ENCODE peak calls at places on chromosome 22, in four cellular contexts. K is K562, X is GM12878, I is HepG2. Y is an unnamed sample.

GRCh38 chr22:31284756-31285155 is 7.5 kb downstream of the PIK3IP1 start:
- DNase-seq in K (no peak), X (no peak), I (no peak), Y (no peak)

GRCh38 chr22:38831166-38831945 is 12.5 kb downstream of the NPTXR start:
- DNase-seq in K (no peak), X (no peak), I (no peak), Y (peak)

GRCh38 chr22:36368359-36368983 is 19.3 kb downstream of the MYH9 start:
- DNase-seq in K (peak), X (no peak), I (peak), Y (no peak)

GRCh38 chr22:30876925-30877553 is 91.5 kb downstream of the MORC2 start:
- DNase-seq in K (no peak), X (no peak), I (no peak), Y (no peak)

GRCh38 chr22:38859581-38860290 is 12.3 kb downstream of the CBX6 start:
- DNase-seq in K (no peak), X (no peak), I (no peak), Y (no peak)

GRCh38 chr22:22820626-22821025 is 67.0 kb upstream of the IGLL5 start:
- DNase-seq in K (no peak), X (no peak), I (no peak), Y (no peak)

GRCh38 chr22:19868333-19868732 is 13.7 kb upstream of the GNB1L start:
- DNase-seq in K (no peak), X (no peak), I (no peak), Y (no peak)

GRCh38 chr22:45880091-45880651 is 96.8 kb downstream of the WNT7B start:
- DNase-seq in K (no peak), X (no peak), I (no peak), Y (no peak)

GRCh38 chr22:30222321-30222720 is 24.2 kb downstream of the LIF start:
- DNase-seq in K (no peak), X (no peak), I (no peak), Y (no peak)

GRCh38 chr22:46678785-46679700 is 58.9 kb downstream of the GRAMD4 start:
- DNase-seq in K (no peak), X (no peak), I (no peak), Y (no peak)

GRCh38 chr22:49915610-49916009 is 2.6 kb downstream of the ALG12 start:
- DNase-seq in K (no peak), X (no peak), I (no peak), Y (no peak)
- TF ChIP-seq REST in K (peak), X (peak), I (peak), Y (peak)

DNA sequence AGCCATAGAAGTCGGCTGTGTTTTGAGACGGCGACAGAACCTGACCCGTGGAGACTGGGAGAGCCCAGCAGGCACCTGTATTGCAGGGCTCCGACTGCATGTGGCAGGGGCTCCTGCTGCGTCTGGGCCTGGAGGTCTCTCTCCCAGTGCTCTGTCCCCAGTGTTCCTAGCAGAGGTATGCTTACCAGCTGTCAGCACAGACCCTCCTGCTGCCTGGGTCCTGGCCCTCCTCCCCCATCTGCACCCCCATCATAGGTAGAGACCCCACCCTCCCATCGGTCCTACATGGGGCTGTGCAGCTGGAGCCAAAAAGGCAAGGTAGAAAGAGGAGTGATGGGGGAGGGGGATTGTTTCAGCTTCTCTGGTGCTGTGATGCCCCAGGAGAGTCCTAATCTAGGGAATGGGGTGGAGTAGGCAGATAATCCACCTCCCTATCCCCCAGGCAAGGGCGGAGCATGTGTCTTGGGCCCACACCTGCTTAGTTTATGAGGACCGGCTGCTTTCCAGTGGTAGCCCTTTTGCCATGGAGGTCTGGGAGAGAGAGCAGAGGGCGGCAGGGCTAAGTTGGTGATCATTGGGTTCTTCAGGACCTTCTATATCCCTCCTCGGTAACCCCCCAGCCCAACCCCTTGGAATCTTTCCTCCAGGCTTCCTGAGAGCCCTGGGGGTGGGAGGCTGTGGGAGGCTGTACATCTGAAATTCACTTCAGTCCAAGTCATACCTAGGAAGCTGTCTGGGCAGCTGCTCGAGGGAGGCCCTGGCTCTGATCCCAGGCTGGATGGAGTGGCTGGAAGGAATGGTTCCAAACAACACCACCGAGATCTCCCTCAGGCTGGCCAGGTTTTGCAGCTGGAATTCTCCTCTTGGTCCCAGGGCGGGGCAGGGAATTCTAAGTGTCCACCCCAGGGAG is 5.3 kb downstream of the SLC7A4 start:
- DNase-seq in K (peak), X (no peak), I (no peak), Y (no peak)
- TF ChIP-seq GABPA in K (no peak), X (no peak), I (no peak), Y (no peak)

DNA sequence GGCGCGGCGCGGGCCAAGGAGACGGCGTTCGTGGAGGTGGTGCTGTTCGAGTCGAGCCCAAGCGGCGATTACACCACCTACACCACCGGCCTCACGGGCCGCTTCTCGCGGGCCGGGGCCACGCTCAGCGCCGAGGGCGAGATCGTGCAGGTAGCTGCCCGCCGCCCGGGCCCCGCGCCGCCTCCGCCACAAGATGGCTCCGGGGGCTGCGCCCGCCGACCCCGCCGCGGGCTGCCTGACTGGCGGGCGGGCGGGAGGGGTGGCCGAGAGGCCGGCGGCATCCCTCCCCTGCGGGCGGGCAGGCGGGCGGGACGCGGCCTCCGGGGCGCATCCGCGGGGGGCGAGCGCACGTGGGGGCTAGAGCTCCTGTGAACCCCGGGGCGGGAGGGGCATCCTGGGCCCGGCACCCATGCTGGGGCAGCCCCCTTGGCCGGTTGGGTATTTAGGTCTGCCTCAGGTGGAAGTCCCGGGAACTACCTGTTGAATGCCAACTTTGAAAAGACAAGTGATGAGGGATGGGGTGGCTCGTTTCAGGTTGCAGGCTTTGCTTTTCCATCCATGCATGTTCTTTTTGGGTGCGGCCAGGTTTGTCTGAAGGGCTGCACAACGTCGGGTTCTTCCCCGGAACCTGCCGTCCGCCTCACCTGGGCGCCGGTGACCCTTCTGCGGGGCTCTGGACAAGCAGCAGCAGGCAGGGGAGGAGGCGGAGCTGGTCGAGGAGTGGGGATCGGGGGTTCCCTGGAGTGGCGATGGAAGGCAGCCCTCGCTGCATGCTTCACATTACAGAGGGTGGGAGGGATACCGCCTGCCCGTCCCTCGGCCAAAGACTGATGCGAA is 763 bp downstream of the ZNRF3 start:
- DNase-seq in K (peak), X (no peak), I (no peak), Y (peak)
- H3K27ac ChIP-seq in K (no peak), X (no peak), I (peak), Y (no peak)

DNA sequence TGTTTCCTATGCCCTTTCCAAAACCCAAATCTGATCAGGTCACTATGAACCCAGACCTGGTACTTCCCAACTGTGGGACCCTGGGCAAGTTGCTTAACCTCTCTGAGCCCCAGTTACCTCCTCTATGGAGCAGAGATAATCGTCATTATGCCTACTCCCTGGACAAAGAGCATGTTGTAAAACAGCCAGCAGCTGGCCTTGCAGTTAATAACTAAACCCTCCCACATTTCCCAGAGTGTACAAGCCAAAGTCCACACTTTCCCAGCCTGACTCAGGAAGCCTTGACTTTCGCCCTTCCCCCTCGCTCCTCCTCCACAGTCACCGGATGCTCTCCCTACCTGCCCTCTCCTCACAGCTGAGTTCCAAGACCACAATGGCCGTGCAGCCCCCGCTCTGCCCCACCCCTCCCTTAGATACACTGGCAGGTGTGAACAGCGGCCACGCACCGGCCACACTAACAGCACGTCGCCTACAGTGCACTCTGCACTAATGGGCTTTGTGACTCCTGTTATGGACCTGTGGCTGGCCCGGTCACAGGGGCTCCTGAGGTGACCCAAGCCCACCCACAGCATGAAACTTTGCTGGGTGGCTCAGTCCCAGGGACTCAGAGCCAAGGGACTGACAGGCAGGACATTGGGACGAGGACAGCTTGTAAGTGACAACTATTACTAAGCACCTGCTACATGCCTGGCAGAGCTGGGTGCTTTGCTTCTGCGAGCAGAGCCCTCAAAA is 15.6 kb upstream of the MFNG start:
- DNase-seq in K (peak), X (no peak), I (peak), Y (no peak)
- TF ChIP-seq REST in K (no peak), X (no peak), I (no peak), Y (no peak)

DNA sequence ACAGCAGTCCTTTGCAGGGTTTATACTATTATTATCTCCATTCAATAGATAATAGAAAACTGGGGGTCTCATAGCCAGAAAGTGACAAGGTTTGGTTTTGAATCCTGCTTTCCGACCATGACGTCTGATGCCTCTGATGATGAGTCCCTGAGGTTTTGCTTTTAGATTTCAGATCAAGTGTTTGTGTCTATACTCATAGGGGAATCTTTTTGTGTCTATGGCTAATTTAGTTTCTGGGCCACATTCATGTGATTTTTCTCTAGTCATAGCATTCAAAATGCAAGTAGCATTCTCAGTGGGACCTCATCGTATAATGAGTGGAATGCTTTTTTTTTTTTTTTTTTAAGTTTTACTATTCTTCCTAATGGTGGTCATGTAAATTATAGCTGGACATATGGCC is 72.9 kb downstream of the TNRC6B start:
- DNase-seq in K (no peak), X (peak), I (no peak), Y (no peak)
- TF ChIP-seq GABPA in K (no peak), X (no peak), I (no peak), Y (no peak)

DNA sequence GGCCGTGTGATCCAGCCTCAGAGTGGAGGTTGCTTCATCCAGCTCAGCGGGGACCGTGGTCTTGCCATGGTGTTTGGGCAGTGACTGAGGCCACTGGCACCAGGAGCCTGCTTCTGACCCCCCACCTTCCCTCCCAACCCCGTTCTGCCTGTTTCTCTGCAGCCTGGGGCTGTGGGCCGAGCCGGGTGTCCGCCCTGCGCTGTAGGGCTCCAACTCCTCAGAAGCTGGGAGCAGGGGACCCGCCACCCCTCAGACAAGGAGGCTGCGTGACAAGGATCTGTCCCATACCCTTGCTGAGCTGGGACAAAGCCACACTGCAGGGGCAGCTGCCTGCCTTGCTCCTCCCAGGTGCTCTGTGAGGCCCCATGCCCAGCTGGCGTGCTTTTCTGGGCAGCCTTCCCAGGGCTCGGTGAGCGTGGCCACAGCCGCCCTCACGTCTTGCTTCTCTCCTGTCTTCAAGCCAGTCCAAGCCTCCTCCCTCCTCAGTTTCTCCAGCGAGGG is 11.7 kb upstream of the ARFGAP3 start:
- DNase-seq in K (no peak), X (no peak), I (no peak), Y (no peak)
- H3K27ac ChIP-seq in K (no peak), X (no peak), I (no peak), Y (no peak)

DNA sequence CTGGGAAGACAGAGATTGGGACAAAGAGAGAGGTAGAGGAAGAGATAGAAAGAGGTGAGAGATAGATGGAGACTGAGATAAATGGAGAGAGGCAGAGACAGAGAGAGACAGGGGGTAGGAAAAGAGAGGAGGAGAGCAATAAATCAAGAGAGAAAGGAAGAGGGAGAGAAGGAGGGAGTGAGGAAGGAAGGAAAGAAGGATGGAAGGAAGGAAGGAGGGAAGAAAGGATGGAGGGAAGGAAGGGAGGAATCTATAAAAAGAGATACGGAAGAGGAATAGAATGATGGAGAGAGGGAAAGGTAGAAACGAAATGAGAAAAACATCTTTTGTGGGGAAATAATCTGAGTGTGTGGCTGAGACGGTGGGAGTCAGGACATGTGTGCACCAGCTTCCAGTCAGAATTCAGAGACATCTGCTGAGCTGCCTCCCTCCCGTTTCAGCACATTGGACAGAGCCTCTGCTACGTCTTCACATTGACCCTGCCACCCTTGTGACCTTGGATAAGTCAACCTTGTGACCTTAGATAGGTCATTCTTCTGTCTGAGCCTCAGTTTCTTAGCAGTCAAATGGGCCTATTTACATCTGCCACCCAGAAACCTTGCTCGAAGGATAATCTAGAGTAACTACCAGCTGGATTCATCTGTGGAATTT is 417.8 kb downstream of the MIAT start:
- DNase-seq in K (no peak), X (no peak), I (no peak), Y (no peak)
- TF ChIP-seq REST in K (peak), X (peak), I (peak), Y (peak)